ENCODE peak calls at places on chromosome 22, in eight cellular contexts. W is naive thymus-derived CD4-positive, alpha-beta T cell; Y is A549; A is testis; I is mesendoderm; X is Peyer's patch; Z is GM23248; E is ovary. T is an unnamed sample.
A peak's percentile ranks its signal among the peaks of the same experiment; 100 is the strongest.

GRCh38 chr22:50656122-50657070 is 16.2 kb upstream of the SHANK3 start:
- DNase-seq in E (no peak), Z (peak; percentile 72), A (no peak), Y (peak; percentile 47), W (no peak), I (peak; percentile 51), X (peak; percentile 32), T (no peak)

GRCh38 chr22:29156507-29156906 is 49.2 kb upstream of the EMID1 start:
- DNase-seq in I (peak; percentile 67), E (no peak), Y (no peak), A (no peak), Z (peak; percentile 10), X (peak; percentile 40), W (no peak), T (no peak)

GRCh38 chr22:21624120-21624879 is 5.5 kb downstream of the YDJC start:
- DNase-seq in Y (peak; percentile 31), W (peak; percentile 27), X (no peak), A (peak; percentile 49), I (peak; percentile 60), E (no peak), Z (peak; percentile 62), T (no peak)

GRCh38 chr22:32325416-32325801 is 32.3 kb upstream of the RFPL3 start:
- DNase-seq in E (no peak), X (peak; percentile 27), I (no peak), W (no peak), Y (no peak), Z (no peak), A (peak; percentile 50), T (no peak)

GRCh38 chr22:45975266-45976161 is 1.4 kb downstream of the WNT7B start:
- DNase-seq in A (no peak), I (peak; percentile 40), Y (no peak), Z (no peak), W (no peak), X (no peak), E (no peak), T (no peak)

GRCh38 chr22:33090836-33091235 is 32.7 kb upstream of the SYN3 start:
- DNase-seq in I (no peak), Y (no peak), X (no peak), W (no peak), A (no peak), Z (no peak), E (no peak), T (no peak)

GRCh38 chr22:29938285-29938693 is 55.3 kb downstream of the MTMR3 start:
- DNase-seq in W (no peak), E (no peak), Y (no peak), I (no peak), Z (no peak), X (no peak), A (no peak), T (no peak)

GRCh38 chr22:30607939-30608338 is 965 bp downstream of the TCN2 start:
- DNase-seq in X (no peak), E (no peak), A (no peak), Y (no peak), Z (peak; percentile 10), W (no peak), I (no peak), T (no peak)

GRCh38 chr22:50245214-50246072 is 620 bp upstream of the TUBGCP6 start:
- DNase-seq in X (no peak), I (no peak), Y (no peak), Z (no peak), E (no peak), A (no peak), W (no peak), T (no peak)

GRCh38 chr22:30883586-30884145 is 84.9 kb downstream of the MORC2 start:
- DNase-seq in E (no peak), Z (no peak), I (no peak), X (no peak), W (no peak), A (no peak), Y (no peak), T (no peak)

GRCh38 chr22:17795661-17796548 is 21.6 kb upstream of the BID start:
- DNase-seq in W (no peak), Y (no peak), X (no peak), I (no peak), Z (no peak), E (no peak), A (no peak), T (no peak)

GRCh38 chr22:49632199-49633009 is 195.3 kb downstream of the BRD1 start:
- DNase-seq in E (peak; percentile 49), W (no peak), X (peak; percentile 57), Z (peak; percentile 73), I (peak; percentile 84), Y (peak; percentile 55), A (peak; percentile 74), T (no peak)

GRCh38 chr22:49525366-49525765 is 302.3 kb downstream of the BRD1 start:
- DNase-seq in Z (no peak), E (no peak), W (no peak), X (no peak), I (no peak), Y (no peak), A (peak; percentile 36), T (no peak)

GRCh38 chr22:26679003-26679629 is 21.7 kb downstream of the MIAT start:
- DNase-seq in X (peak; percentile 88), A (peak; percentile 86), E (peak; percentile 51), I (peak; percentile 88), Y (peak; percentile 82), W (peak; percentile 26), Z (peak; percentile 81), T (peak; percentile 65)

GRCh38 chr22:36258750-36259619 is 6.1 kb downstream of the APOL1 start:
- DNase-seq in E (peak; percentile 62), I (peak; percentile 84), Y (no peak), A (peak; percentile 42), X (peak; percentile 71), Z (no peak), W (no peak), T (no peak)

GRCh38 chr22:46726066-46726985 is 11.7 kb downstream of the CERK start:
- DNase-seq in W (no peak), Z (no peak), I (no peak), E (no peak), X (no peak), A (no peak), Y (no peak), T (no peak)

GRCh38 chr22:19708323-19709011 is 5.8 kb upstream of the SEPTIN5 start:
- DNase-seq in X (no peak), E (no peak), A (no peak), I (no peak), Z (no peak), Y (no peak), W (no peak), T (no peak)

GRCh38 chr22:31036671-31037550 is 44.2 kb upstream of the SMTN start:
- DNase-seq in I (no peak), Z (peak; percentile 84), Y (peak; percentile 60), W (no peak), E (no peak), A (no peak), X (peak; percentile 72), T (no peak)

GRCh38 chr22:30290318-30290678 is 993 bp upstream of the CASTOR1 start:
- DNase-seq in Z (peak; percentile 44), E (no peak), A (no peak), X (no peak), I (no peak), Y (no peak), W (no peak), T (peak; percentile 33)

GRCh38 chr22:41215926-41216325 is 10.8 kb downstream of the L3MBTL2 start:
- DNase-seq in Z (no peak), I (no peak), A (no peak), E (no peak), Y (no peak), X (no peak), W (no peak), T (no peak)
- H3K4me1 ChIP-seq in Z (peaks cover 14% of the 10 kb centered on the region), I (no peaks in the 10 kb centered on the region), A (no peaks in the 10 kb centered on the region), E (peaks cover 7% of the 10 kb centered on the region), Y (peaks cover 5% of the 10 kb centered on the region), X (peaks cover 10% of the 10 kb centered on the region), W (peaks cover 4% of the 10 kb centered on the region), T (peaks cover 14% of the 10 kb centered on the region)

DNA sequence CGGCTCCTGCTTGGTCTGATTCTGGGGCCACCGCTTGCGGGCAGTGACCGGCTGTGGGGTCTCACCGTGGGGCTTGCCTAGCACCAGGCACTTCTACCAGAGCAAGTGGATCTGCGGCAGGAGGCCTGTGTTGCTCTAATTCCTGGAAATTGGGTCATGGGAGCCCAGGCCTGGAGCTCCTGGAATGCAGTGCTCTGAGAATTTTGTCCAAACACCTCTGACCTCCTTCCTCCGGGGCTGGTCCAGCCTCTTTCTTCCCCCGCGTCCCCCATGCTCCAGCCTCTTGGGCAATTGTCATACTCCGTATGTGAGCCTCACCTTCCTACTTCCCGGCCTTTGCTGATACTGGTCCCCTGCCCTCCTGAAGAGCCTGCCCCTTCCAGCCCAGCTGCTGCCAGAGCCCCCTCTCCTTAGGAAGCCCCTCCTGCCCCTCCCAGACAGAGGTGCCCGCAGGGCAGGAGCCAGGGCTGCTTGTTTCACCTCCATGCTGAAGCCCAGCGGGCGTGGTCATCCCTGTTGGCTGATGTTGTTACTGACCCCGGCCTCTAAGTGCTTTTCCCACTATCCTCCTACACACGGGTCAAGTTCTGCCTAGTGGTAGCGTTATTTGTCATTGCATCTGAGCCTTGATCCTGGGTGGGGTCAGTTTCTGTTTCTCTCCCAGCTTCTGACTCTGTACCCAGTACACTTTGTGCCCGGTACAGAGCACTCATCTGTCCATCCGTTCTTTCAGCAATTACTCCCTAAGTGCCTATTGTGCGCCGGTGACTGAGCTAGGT is 9.6 kb downstream of the MGAT3 start:
- DNase-seq in W (no peak), X (peak; percentile 85), E (no peak), A (no peak), I (no peak), Y (no peak), Z (no peak), T (no peak)
- H3K4me3 ChIP-seq in W (no peak overlapping the region), X (no peak overlapping the region), E (no peak overlapping the region), A (no peak overlapping the region), I (no peak overlapping the region), Y (no peak overlapping the region), Z (no peak overlapping the region), T (no peak overlapping the region)

DNA sequence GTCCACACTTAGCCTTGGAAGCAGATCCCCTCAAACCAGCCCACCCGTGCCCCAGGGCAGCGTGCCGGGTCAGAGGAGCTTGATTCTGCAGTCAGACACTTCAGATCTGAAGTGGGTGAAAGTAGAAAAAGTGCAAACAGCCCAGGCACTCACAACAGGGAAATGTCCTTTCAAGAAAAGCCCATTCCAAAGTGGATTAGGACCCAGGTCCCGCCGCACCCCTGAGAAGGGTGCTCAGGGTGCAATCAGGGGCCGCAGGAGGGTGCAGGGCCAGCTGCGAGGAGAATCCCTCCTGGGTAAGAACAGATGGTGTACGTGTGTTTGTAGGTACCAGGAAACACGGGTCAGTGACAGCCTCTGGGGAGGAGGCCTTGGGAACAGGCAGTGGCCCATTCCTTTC is 17.7 kb downstream of the ELFN2 start:
- DNase-seq in Y (no peak), X (no peak), W (no peak), E (no peak), Z (no peak), A (no peak), I (no peak), T (no peak)
- H3K27ac ChIP-seq in Y (no peak overlapping the region), X (no peak overlapping the region), W (no peak overlapping the region), E (no peak overlapping the region), Z (no peak overlapping the region), A (no peak overlapping the region), I (no peak overlapping the region), T (no peak overlapping the region)

DNA sequence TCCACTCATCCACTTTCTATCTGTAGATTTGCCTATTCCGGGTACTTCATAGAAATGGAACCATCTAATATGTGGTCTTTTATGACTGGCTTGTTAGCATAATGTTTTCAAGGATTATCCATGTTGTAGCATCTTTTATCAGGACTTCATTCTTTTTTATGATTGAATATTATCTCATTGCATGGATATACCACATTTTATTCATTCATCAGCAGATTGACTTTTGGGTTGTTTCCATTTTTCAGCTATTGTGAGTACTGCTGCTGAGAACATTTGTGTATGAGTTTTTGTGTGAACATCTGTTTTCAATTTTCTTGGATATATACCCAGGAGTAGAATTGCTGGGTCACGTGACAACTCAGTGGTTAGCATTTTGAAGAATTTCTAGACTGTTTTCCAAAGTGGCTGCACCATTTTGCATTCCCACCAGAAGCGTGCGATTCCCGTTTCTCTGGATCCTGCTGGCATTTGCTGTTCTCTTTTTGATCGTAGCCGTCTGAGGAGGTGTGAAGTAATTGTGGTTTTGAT is 8.9 kb downstream of the DERL3 start:
- DNase-seq in A (no peak), E (no peak), X (no peak), I (no peak), Z (peak; percentile 91), Y (no peak), W (no peak), T (no peak)
- H3K4me1 ChIP-seq in A (peaks cover 10% of the 10 kb centered on the region), E (no peaks in the 10 kb centered on the region), X (no peaks in the 10 kb centered on the region), I (no peaks in the 10 kb centered on the region), Z (peaks cover 22% of the 10 kb centered on the region), Y (no peaks in the 10 kb centered on the region), W (no peaks in the 10 kb centered on the region), T (no peaks in the 10 kb centered on the region)

T was measured in CD4-positive, alpha-beta memory T cell.